ENCODE peak calls at places on chromosomes 12 and 14, in four cellular contexts. H is HCT116, I is K562, G is HepG2. K is an unnamed sample.

GRCh38 chr12:42281281-42281680 is 43.2 kb upstream of the YAF2 start:
- DNase-seq in I (no peak), H (no peak), G (peak), K (no peak)

GRCh38 chr12:107487011-107487680 is 198.5 kb upstream of the PWP1 start:
- DNase-seq in G (no peak), H (no peak), I (no peak), K (no peak)

GRCh38 chr14:103728721-103729120 is 13.1 kb downstream of the ZFYVE21 start:
- DNase-seq in G (no peak), I (no peak), H (no peak), K (no peak)

GRCh38 chr12:5689773-5690172 is 255.3 kb downstream of the ANO2 start:
- DNase-seq in H (peak), I (peak), G (no peak), K (no peak)

GRCh38 chr12:110252716-110253115 is 28.3 kb upstream of the ATP2A2 start:
- DNase-seq in G (no peak), H (no peak), I (no peak), K (no peak)

GRCh38 chr12:95796225-95796981 is 5.8 kb upstream of the NTN4 start:
- DNase-seq in I (no peak), H (no peak), G (peak), K (no peak)

GRCh38 chr12:28497889-28498411 is 307.7 kb downstream of the CCDC91 start:
- DNase-seq in H (peak), I (no peak), G (no peak), K (no peak)

GRCh38 chr12:47988073-47989022 is 15.9 kb downstream of the COL2A1 start:
- DNase-seq in G (no peak), I (no peak), H (no peak), K (no peak)

GRCh38 chr12:118359541-118359915 is 13.2 kb downstream of the TAOK3 start:
- DNase-seq in G (no peak), H (no peak), I (peak), K (no peak)

GRCh38 chr14:92539419-92539818 is 25.8 kb downstream of the RIN3 start:
- DNase-seq in G (no peak), I (no peak), H (no peak), K (no peak)

DNA sequence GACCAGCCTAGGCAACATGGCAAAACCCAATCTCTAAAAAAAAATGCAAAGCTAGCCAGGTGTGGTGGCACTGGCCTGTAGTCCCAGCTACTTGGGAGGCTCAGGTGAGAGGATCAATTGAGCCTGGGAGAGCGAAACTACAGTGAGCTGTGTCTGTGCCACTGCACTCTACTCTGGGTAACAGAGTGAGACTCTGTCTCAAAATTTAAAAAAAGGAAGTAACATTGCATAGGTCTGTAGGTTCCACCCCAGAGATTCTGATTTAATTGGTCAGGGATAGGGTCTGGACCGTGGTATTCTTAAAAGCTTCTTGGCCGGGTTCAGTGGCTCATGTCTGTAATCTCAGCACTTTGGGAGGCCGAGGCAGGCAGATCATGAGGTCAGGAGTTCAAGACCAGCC is 26.2 kb downstream of the ZC2HC1C start:
- DNase-seq in G (no peak), H (no peak), I (no peak), K (no peak)
- TF ChIP-seq CTCF in G (no peak), H (no peak), I (no peak), K (no peak)

DNA sequence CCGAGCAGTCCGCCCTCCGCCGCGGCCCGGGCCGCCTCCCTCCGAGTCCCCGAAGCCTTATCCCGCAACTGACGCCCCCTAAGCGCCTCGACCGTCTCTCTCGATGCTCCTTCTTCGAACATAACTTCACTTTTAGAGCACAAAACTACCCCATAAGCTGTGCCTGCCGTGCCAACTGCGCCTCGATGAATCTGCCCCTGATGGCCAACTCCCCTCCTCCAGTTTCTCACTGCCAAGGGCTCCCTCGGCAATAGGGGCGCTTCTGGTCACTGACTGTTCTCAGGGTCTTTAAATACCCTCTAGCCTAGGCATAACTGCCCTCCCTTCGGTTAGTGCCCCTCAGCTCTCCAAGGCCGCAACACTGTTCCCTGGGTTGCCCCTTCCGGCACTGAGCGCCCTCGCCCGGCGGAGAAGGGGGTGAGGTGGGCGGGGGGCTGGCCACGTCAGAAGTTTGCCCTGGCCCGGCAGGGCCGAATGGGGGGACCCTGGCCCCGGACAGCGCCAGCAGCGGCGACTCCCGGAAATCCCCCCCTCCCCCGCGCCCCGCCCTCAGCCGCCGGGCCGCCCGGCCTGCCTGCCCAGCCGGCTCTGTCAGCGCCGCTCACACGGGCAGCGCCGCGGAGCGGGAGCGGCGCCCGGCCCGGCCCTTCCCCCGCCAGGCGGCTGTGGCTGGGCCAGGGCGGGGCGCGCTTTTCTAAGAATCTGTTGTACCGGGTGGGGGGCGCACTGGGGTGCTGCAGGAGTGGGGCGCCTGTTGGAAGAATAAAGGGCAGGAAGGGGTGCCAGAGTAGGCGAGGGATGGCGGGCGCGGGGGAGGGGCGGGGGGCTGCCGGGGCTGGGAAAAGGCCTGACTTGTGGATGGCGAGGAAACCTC is 10.6 kb downstream of the RARG start:
- DNase-seq in H (no peak), I (peak), G (peak), K (no peak)
- TF ChIP-seq TCF7L2 in H (peak), I (no peak), G (no peak), K (no peak)

GRCh38 chr12:1760566-1761382 is 59.6 kb upstream of the LRTM2 start:
- DNase-seq in I (peak), H (peak), G (peak), K (no peak)
- TF ChIP-seq CTCF in I (no peak), H (no peak), G (no peak), K (no peak)

GRCh38 chr12:125021096-125021495 is 27.7 kb downstream of the BRI3BP start:
- DNase-seq in H (no peak), G (no peak), I (no peak), K (no peak)
- TF ChIP-seq TCF7L2 in H (no peak), G (no peak), I (no peak), K (no peak)

DNA sequence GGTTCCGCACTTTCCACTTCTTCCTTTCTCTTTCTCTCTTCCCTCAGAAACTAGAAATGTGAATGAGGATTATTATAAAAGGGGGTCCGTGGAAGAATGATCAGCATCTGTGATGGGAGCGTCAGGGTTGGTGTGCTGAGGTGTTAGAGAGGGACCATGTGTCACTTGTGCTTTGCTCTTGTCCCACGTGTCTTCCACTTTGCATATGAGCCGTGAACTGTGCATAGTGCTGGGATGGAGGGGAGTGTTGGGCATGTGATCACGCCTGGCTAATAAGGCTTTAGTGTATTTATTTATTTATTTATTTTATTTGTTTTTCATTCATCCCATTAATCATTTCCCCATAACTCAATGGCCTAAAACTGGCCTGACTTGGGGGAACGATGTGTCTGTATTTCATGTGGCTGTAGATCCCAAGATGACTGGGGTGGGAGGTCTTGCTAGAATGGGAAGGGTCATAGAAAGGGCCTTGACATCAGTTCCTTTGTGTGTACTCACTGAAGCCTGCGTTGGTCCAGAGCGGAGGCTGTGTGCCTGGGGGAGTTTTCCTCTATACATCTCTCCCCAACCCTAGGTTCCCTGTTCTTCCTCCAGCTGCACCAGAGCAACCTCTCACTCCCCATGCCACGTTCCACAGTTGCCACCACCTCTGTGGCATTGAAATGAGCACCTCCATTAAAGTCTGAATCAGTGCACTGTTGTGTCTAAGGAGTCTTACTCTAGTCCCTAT is 4.6 kb upstream of the ATN1 start:
- DNase-seq in I (no peak), H (no peak), G (no peak), K (no peak)
- TF ChIP-seq CTCF in I (no peak), H (no peak), G (no peak), K (no peak)

GRCh38 chr12:116125981-116126566 is 151.4 kb downstream of the MED13L start:
- DNase-seq in G (no peak), H (no peak), I (no peak), K (no peak)
- TF ChIP-seq TCF7L2 in G (no peak), H (no peak), I (no peak), K (no peak)